ENCODE peak calls at places on chromosomes 4 and X, in six cellular contexts. T, G, Z, K, S and Y are unnamed samples.

GRCh38 chrX:109920325-109920724 is 82.6 kb upstream of the TMEM164 start:
- DNase-seq in T (no peak), G (no peak), Z (peak), K (no peak), S (no peak), Y (no peak)

GRCh38 chr4:26992657-26993361 is 132.2 kb downstream of the STIM2 start:
- DNase-seq in T (no peak), G (no peak), Z (no peak), K (peak), S (no peak), Y (no peak)

GRCh38 chrX:123138473-123138872 is 45.6 kb upstream of the GRIA3 start:
- DNase-seq in T (no peak), G (no peak), Z (no peak), K (no peak), S (peak), Y (no peak)

GRCh38 chr4:130233377-130234047 is 1137.6 kb downstream of the C4orf33 start:
- DNase-seq in T (no peak), G (no peak), Z (peak), K (no peak), S (no peak), Y (no peak)

GRCh38 chr4:48478273-48478672 is 4.9 kb upstream of the SLC10A4 start:
- DNase-seq in T (no peak), G (no peak), Z (no peak), K (no peak), S (no peak), Y (no peak)

GRCh38 chrX:150167482-150168324 is 195.4 kb upstream of the MAMLD1 start:
- DNase-seq in T (no peak), G (no peak), Z (no peak), K (no peak), S (no peak), Y (no peak)

GRCh38 chrX:149871940-149872339 is 9.0 kb upstream of the MAGEA8 start:
- DNase-seq in T (peak), G (no peak), Z (peak), K (no peak), S (peak), Y (peak)

GRCh38 chr4:25590171-25590570 is 65.5 kb upstream of the SLC34A2 start:
- DNase-seq in T (no peak), G (no peak), Z (no peak), K (no peak), S (peak), Y (no peak)

GRCh38 chr4:158858410-158859189 is 89.8 kb downstream of the FNIP2 start:
- DNase-seq in T (no peak), G (no peak), Z (peak), K (peak), S (no peak), Y (no peak)

GRCh38 chrX:3820170-3820569 is 106.7 kb upstream of the PRKX start:
- DNase-seq in T (no peak), G (no peak), Z (peak), K (peak), S (no peak), Y (no peak)

GRCh38 chr4:35151816-35152572 is 1092.3 kb downstream of the ARAP2 start:
- DNase-seq in T (peak), G (no peak), Z (peak), K (no peak), S (peak), Y (peak)

GRCh38 chr4:91243132-91243531 is 1060.6 kb upstream of the GRID2 start:
- DNase-seq in T (no peak), G (no peak), Z (no peak), K (no peak), S (no peak), Y (no peak)

GRCh38 chr4:163332526-163333405 is at the start of gene NPY1R:
- DNase-seq in T (peak), G (peak), Z (peak), K (peak), S (peak), Y (peak)

GRCh38 chrX:112545051-112545450 is 134.7 kb downstream of the LHFPL1 start:
- DNase-seq in T (no peak), G (no peak), Z (no peak), K (peak), S (no peak), Y (no peak)

GRCh38 chr4:107444-108429 is 16.6 kb upstream of the ZNF718 start:
- DNase-seq in T (no peak), G (no peak), Z (no peak), K (no peak), S (peak), Y (peak)

GRCh38 chrX:24506082-24506481 is 41.0 kb downstream of the PDK3 start:
- DNase-seq in T (no peak), G (no peak), Z (peak), K (peak), S (peak), Y (no peak)

GRCh38 chr4:80072607-80073361 is at the start of gene ANTXR2:
- DNase-seq in T (peak), G (peak), Z (peak), K (peak), S (peak), Y (peak)

GRCh38 chrX:153477039-153477438 is 6.7 kb upstream of the HAUS7 start:
- DNase-seq in T (peak), G (no peak), Z (no peak), K (peak), S (peak), Y (no peak)

GRCh38 chr4:83221897-83222441 is 62.6 kb downstream of the COQ2 start:
- DNase-seq in T (no peak), G (no peak), Z (no peak), K (no peak), S (no peak), Y (no peak)

GRCh38 chr4:24912252-24913098 is at the start of gene CCDC149:
- DNase-seq in T (peak), G (peak), Z (peak), K (peak), S (peak), Y (peak)

GRCh38 chrX:33161829-33162228 is 49.5 kb downstream of the DMD start:
- DNase-seq in T (no peak), G (no peak), Z (no peak), K (no peak), S (no peak), Y (no peak)

GRCh38 chr4:7255488-7255881 is 63.1 kb downstream of the SORCS2 start:
- DNase-seq in T (no peak), G (no peak), Z (no peak), K (no peak), S (no peak), Y (no peak)

GRCh38 chr4:7253806-7254205 is 61.5 kb downstream of the SORCS2 start:
- DNase-seq in T (no peak), G (no peak), Z (no peak), K (no peak), S (no peak), Y (no peak)

GRCh38 chr4:7256989-7257810 is 64.9 kb downstream of the SORCS2 start:
- DNase-seq in T (no peak), G (no peak), Z (no peak), K (no peak), S (no peak), Y (no peak)

GRCh38 chr4:7254736-7255487 is 62.6 kb downstream of the SORCS2 start:
- DNase-seq in T (no peak), G (no peak), Z (no peak), K (no peak), S (no peak), Y (no peak)

DNA sequence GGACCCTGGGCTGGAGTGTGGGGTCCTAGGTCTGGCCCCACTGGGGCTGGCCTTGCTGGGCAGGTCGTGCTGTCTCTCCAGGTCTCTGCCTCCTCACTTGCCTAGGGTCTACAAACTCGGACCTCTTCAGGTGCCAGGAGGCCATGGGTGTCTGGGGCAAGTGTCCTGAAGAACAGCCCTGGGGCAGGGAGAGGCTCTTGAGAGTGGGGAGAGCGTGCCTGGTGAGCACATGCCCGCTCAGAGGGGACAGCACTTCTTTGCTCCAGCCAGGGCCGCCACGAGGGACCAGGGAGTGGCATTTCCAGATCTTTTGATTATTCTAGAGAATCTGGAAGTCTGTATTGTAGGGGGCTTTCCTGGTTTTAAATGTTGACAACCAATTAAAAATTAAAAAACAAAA is 63.7 kb downstream of the SORCS2 start:
- DNase-seq in T (no peak), G (no peak), Z (no peak), K (no peak), S (no peak), Y (no peak)
- H3K18ac ChIP-seq in T (no peak), G (peak), Z (no peak), K (no peak), S (no peak), Y (peak)

GRCh38 chr4:3074846-3075651 is 568 bp downstream of the HTT start:
- DNase-seq in T (peak), G (peak), Z (peak), K (peak), S (peak), Y (peak)
- H3K18ac ChIP-seq in T (peak), G (peak), Z (peak), K (no peak), S (peak), Y (no peak)

DNA sequence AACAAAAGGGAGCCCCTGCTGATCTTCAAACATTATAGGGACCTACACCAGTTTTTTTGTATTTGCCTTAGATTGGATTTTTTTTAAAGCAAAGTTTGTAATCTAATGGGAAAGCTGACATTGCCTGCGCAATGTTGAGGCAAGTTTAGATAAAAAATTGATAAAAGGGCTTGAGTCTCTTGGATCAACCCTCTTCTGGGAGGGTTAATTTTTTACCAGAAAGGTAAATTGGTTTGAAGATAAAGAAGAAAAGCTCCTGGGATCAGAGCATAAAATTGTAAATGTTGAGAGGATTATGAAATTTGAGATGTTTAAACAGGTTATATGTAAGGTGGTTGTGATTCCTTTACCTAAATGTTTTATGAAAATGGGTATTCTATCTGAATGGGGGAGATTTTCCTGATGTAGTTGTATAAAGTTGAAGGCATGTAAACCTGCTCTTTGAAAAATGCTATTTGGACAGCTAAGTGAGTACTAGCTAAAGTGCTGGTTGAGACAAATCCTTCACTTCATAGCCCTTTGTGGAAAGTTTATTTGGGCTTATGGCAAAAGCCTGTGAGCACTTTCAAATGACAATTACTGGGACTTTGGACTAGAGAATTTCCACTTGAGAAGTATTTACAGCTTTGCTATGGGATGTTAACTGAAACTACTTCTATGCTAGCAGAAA is 56.1 kb downstream of the UGT2B10 start:
- DNase-seq in T (no peak), G (no peak), Z (no peak), K (no peak), S (no peak), Y (no peak)
- H3K18ac ChIP-seq in T (no peak), G (no peak), Z (no peak), K (no peak), S (no peak), Y (no peak)

GRCh38 chr4:2742823-2743517 is 13.2 kb downstream of the TNIP2 start:
- DNase-seq in T (no peak), G (no peak), Z (no peak), K (no peak), S (no peak), Y (no peak)

GRCh38 chr4:2742081-2742822 is 13.9 kb downstream of the TNIP2 start:
- DNase-seq in T (no peak), G (no peak), Z (no peak), K (no peak), S (no peak), Y (no peak)

GRCh38 chr4:2744576-2745270 is 11.4 kb downstream of the TNIP2 start:
- DNase-seq in T (no peak), G (no peak), Z (no peak), K (no peak), S (no peak), Y (no peak)

GRCh38 chr4:2745516-2745915 is 10.6 kb downstream of the TNIP2 start:
- DNase-seq in T (no peak), G (no peak), Z (no peak), K (no peak), S (no peak), Y (no peak)

DNA sequence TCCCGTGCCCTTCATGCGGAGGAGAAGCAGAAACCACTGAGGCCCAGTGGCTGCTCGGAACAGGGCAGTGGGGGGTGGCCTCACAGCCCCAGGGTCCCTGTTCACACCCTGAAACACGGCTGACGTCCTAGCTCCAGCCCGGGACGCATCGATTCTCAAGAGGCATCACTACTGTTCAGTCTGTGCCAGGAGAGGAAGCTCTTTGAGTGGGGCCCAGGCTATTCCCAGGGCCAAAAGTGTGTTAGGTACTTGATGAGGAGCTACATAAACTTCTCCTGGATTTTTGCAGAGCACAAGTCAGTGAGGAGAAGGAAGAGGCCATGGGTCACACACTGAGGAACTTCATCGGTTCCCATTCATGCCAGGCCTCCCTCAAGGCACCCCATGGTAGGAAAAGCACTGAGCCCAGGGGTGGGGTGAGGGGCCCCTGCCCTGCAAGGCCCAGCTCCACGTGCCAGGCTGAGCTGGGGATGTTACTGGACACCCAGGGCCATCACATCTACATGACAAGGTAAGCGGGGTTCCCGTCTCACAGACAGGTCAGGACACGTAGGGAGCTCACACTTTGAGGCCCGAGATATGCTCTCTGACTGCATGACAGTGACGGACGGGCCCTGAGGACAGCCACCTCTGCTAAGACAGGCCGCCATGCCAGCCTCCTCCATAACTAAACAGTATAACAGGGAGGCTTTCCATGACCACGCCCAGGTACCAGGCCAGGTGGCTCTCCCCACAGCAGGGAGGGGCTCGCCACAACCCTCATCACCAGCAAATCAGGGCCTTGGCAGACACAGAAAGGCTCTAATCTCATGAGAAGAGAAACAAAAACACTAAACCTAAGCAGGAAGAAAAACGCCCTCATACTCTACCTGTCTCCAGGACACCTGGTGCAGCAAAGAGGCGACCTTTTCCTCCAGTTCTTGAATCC is 12.4 kb downstream of the TNIP2 start:
- DNase-seq in T (no peak), G (no peak), Z (no peak), K (no peak), S (no peak), Y (no peak)
- H3K18ac ChIP-seq in T (no peak), G (no peak), Z (no peak), K (no peak), S (no peak), Y (no peak)